ENCODE peak calls at places on chromosomes 11 and 22, in six cellular contexts. C, N, P, M, V and O are unnamed samples.

GRCh38 chr11:120024046-120024445 is 113.9 kb downstream of the TRIM29 start:
- DNase-seq in C (no peak), N (no peak), M (no peak), P (no peak), V (no peak), O (no peak)

GRCh38 chr11:65903068-65903481 is 2.9 kb upstream of the FOSL1 start:
- DNase-seq in P (no peak), V (peak; percentile 64), C (no peak), M (no peak), N (no peak), O (no peak)

GRCh38 chr11:134512061-134512460 is 100.0 kb upstream of the B3GAT1 start:
- DNase-seq in V (no peak), N (no peak), P (peak; percentile 41), C (no peak), M (peak; percentile 50), O (no peak)

GRCh38 chr22:47599753-47600152 is 837.3 kb downstream of the TBC1D22A start:
- DNase-seq in M (peak; percentile 18), P (peak; percentile 47), V (no peak), C (peak; percentile 44), N (no peak), O (no peak)

GRCh38 chr11:116111546-116111945 is 607.3 kb upstream of the CADM1 start:
- DNase-seq in M (no peak), V (no peak), P (no peak), N (no peak), C (peak; percentile 44), O (no peak)

GRCh38 chr11:94602430-94603372 is 35.5 kb downstream of the PIWIL4 start:
- DNase-seq in M (peak; percentile 63), C (no peak), N (peak; percentile 65), V (peak; percentile 20), P (peak; percentile 78), O (peak; percentile 55)

GRCh38 chr11:69941546-69942332 is 122.5 kb upstream of the FGF3 start:
- DNase-seq in V (no peak), P (peak; percentile 53), N (no peak), M (no peak), C (peak; percentile 38), O (no peak)

GRCh38 chr11:119476666-119477331 is 53.8 kb upstream of the THY1 start:
- DNase-seq in M (peak; percentile 46), C (no peak), P (no peak), N (no peak), V (no peak), O (no peak)

GRCh38 chr11:62266558-62266957 is 3.4 kb upstream of the SCGB2A2 start:
- DNase-seq in M (no peak), N (no peak), C (no peak), V (no peak), P (no peak), O (no peak)

GRCh38 chr11:82267186-82267585 is 466.5 kb downstream of the FAM181B start:
- DNase-seq in N (no peak), M (no peak), C (no peak), V (no peak), P (no peak), O (no peak)

GRCh38 chr11:133549796-133550195 is 17.5 kb upstream of the OPCML start:
- DNase-seq in V (no peak), M (no peak), C (no peak), P (no peak), N (no peak), O (no peak)

GRCh38 chr22:30116362-30117117 is 36.3 kb downstream of the HORMAD2 start:
- DNase-seq in P (no peak), M (no peak), C (no peak), V (no peak), N (no peak), O (no peak)

GRCh38 chr11:131867457-131868257 is 497.2 kb downstream of the NTM start:
- DNase-seq in V (no peak), C (no peak), M (no peak), P (peak; percentile 84), N (peak; percentile 47), O (peak; percentile 35)

GRCh38 chr22:33302049-33302545 is 243.9 kb upstream of the SYN3 start:
- DNase-seq in P (peak; percentile 87), M (peak; percentile 81), V (peak; percentile 56), C (peak; percentile 90), N (peak; percentile 85), O (peak; percentile 74)

GRCh38 chr11:122108192-122108799 is 7.7 kb downstream of the BLID start:
- DNase-seq in P (no peak), V (peak; percentile 7), N (no peak), M (no peak), C (no peak), O (no peak)

GRCh38 chr11:74672956-74673895 is 58.0 kb downstream of the CHRDL2 start:
- DNase-seq in V (peak; percentile 55), C (peak; percentile 46), N (peak; percentile 59), M (no peak), P (peak; percentile 93), O (no peak)

GRCh38 chr22:46797355-46797754 is 34.9 kb downstream of the TBC1D22A start:
- DNase-seq in C (peak; percentile 72), N (no peak), V (no peak), M (no peak), P (peak; percentile 52), O (no peak)

GRCh38 chr11:93729129-93729616 is 12.1 kb downstream of the TAF1D start:
- DNase-seq in V (no peak), P (no peak), N (no peak), C (no peak), M (no peak), O (no peak)

GRCh38 chr11:67411785-67412152 is 3.7 kb upstream of the CARNS1 start:
- DNase-seq in V (peak; percentile 39), P (no peak), M (no peak), C (peak; percentile 74), N (no peak), O (no peak)

GRCh38 chr11:76336597-76336996 is 44.3 kb downstream of the THAP12 start:
- DNase-seq in C (no peak), V (no peak), N (no peak), P (no peak), M (no peak), O (no peak)

GRCh38 chr22:41469218-41469851 is 418 bp downstream of the ACO2 start:
- DNase-seq in M (no peak), N (peak; percentile 81), C (no peak), V (peak; percentile 46), P (peak; percentile 70), O (no peak)

GRCh38 chr11:35539781-35540281 is 14.4 kb upstream of the PAMR1 start:
- DNase-seq in N (peak; percentile 30), P (peak; percentile 90), V (no peak), M (peak; percentile 88), C (no peak), O (no peak)

GRCh38 chr22:50418624-50419023 is 56.2 kb downstream of the SBF1 start:
- DNase-seq in M (no peak), N (no peak), C (no peak), V (no peak), P (no peak), O (no peak)

GRCh38 chr11:60941371-60942119 is 10.4 kb downstream of the SLC15A3 start:
- DNase-seq in C (no peak), M (no peak), N (no peak), P (no peak), V (no peak), O (no peak)

GRCh38 chr11:57152134-57152533 is 29.6 kb upstream of the LRRC55 start:
- DNase-seq in P (no peak), N (no peak), M (no peak), C (no peak), V (no peak), O (no peak)

GRCh38 chr11:58498464-58498863 is 9.4 kb downstream of the OR5B21 start:
- DNase-seq in V (no peak), P (no peak), C (peak; percentile 70), M (no peak), N (peak; percentile 8), O (no peak)
- H3K27ac ChIP-seq in V (no peak overlapping the region), P (no peak overlapping the region), C (no peak overlapping the region), M (no peak overlapping the region), N (no peak overlapping the region), O (no peak overlapping the region)

DNA sequence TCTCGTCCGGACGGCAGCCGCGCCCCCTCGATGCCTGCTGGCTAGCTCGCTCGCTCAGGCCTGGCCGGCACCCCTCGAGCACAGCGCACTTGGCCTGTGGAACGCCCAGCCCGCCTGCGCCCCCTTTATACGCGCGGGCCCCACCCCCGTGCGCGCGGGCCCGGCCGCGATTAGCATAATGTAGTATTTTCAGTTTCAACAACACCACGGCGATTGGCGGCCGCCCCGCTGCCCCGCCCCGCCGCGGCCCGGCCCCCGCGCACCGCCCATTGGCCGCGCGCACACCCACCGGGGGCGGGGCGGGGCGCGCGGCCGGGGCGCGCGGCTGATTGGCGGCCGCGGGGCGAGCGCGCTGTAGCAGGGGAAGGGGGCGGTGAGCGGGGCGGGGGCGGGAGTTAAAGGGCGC is at the start of gene CDKN1C:
- DNase-seq in N (peak; percentile 89), M (peak; percentile 94), P (peak; percentile 97), C (peak; percentile 95), V (peak; percentile 97), O (peak; percentile 89)
- TF ChIP-seq POLR2A in N (peak; percentile 86), M (peak; percentile 87), P (peak; percentile 91), C (peak; percentile 61), V (peak; percentile 84), O (peak; percentile 98)

DNA sequence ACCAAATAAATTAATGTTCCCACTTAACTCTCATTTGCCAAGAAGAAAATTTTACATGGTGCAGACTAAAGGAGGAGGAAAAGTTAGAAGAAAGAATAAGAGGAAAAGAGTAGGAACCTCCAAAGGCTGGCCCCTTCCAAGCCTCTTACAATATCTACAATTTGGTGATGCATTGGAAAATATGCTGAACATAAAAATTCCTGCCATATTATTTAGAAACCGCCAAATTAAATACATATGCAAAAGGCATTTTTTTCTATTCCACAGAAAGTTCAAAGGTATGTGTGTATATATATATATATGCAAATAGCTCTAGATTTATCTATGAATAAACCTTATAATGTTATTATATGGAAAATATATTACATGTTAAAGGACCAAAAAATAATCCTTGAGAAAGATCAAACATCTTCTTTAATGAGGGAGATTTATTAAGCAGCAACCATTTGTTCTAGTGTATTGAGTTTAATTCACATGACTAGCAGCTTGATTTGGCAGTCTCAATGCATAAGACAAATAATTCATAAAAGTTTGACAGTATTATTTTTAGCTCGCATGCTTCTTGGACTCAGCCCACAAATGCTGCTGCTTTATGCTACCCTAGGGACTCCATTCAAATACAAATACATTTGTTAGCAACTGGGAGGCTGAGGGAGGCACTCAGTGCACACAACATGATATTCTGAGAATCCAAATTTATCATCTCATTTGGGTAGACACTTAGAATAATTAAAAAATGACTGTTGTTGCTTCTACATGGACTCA is 184.9 kb downstream of the SBF2 start:
- DNase-seq in P (no peak), N (no peak), M (no peak), V (no peak), C (no peak), O (no peak)
- TF ChIP-seq POLR2AphosphoS5 in P (no peak), N (no peak), M (no peak), V (no peak), C (no peak), O (peak; percentile 51)

DNA sequence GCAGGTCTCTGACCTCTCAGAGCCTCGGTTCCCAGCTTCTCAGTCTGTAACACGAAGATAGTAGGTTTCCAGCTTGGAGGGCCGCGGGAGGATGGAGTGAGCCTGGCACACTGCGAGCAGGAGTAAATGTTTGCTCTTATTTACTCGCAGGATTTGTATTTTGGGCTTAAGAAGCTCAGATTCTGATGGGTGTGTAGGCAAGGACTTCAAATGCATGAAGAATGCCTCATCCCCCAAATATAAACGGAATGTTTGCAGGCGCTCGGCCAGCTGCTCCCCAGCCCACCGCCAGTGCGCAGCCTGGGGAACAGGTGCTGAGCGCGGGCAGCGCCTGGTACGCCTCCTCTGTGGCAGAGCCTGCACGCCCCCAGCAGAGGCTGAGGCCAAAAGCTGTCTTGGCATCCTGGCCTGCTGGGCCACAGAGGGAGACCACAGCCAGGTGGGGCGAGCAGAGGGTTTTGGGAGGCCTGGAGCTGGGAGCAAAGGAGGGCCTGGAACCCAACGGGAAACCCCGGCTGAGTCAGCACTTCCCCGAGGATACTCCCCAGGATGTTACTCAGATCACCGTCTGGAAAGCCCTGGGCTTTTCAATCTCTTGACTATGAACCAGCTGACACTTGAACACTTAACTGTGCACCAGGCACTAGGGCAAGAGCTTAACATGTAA is 9.4 kb downstream of the EHD1 start:
- DNase-seq in P (no peak), V (no peak), C (peak; percentile 84), N (no peak), M (no peak), O (no peak)
- H3K27ac ChIP-seq in P (peak overlapping the region; percentile 97), V (peak overlapping the region; percentile 66), C (peak overlapping the region; percentile 87), N (peak overlapping the region; percentile 96), M (peak overlapping the region; percentile 67), O (peak overlapping the region; percentile 57)